ENCODE peak calls at places on chromosomes 16 and 17, in eight cellular contexts. W is IMR-90, N is HepG2, A is upper lobe of left lung, X is heart left ventricle, M is right lobe of liver, T is HCT116, S is body of pancreas. B is an unnamed sample.

GRCh38 chr16:30148101-30148500 is 25.1 kb upstream of the MAPK3 start:
- ATAC-seq in W (no peak), N (no peak), A (no peak), X (no peak), M (no peak), T (no peak), S (no peak), B (no peak)

GRCh38 chr17:21540502-21540901 is 151.8 kb upstream of the KCNJ18 start:
- ATAC-seq in W (no peak), N (no peak), A (no peak), X (no peak), M (no peak), T (no peak), S (no peak), B (no peak)

GRCh38 chr17:56934280-56934679 is 20.4 kb upstream of the TRIM25 start:
- ATAC-seq in W (no peak), N (no peak), A (no peak), X (no peak), M (no peak), T (no peak), S (no peak), B (no peak)

GRCh38 chr16:47565454-47565853 is 104.3 kb downstream of the PHKB start:
- ATAC-seq in W (no peak), N (no peak), A (no peak), X (peak), M (peak), T (no peak), S (no peak), B (peak)

GRCh38 chr17:12536472-12536871 is 129.2 kb upstream of the MYOCD start:
- ATAC-seq in W (peak), N (no peak), A (no peak), X (no peak), M (no peak), T (no peak), S (no peak), B (no peak)

GRCh38 chr16:25279491-25279890 is 21.8 kb upstream of the ZKSCAN2 start:
- ATAC-seq in W (no peak), N (no peak), A (no peak), X (no peak), M (no peak), T (no peak), S (no peak), B (no peak)

GRCh38 chr16:82016268-82016667 is 5.0 kb upstream of the SDR42E1 start:
- ATAC-seq in W (no peak), N (no peak), A (no peak), X (no peak), M (peak), T (peak), S (peak), B (no peak)

GRCh38 chr17:62093188-62094155 is 28.4 kb upstream of the MED13 start:
- ATAC-seq in W (peak), N (peak), A (no peak), X (no peak), M (peak), T (peak), S (no peak), B (no peak)

GRCh38 chr16:68539704-68540370 is 746 bp downstream of the ZFP90 start:
- ATAC-seq in W (peak), N (peak), A (peak), X (peak), M (peak), T (peak), S (peak), B (peak)

GRCh38 chr17:74332763-74333220 is 6.8 kb downstream of the KIF19 start:
- ATAC-seq in W (no peak), N (no peak), A (no peak), X (no peak), M (no peak), T (no peak), S (no peak), B (no peak)

GRCh38 chr16:85750021-85750826 is 672 bp downstream of the C16orf74 start:
- ATAC-seq in W (peak), N (no peak), A (no peak), X (no peak), M (peak), T (peak), S (no peak), B (peak)

GRCh38 chr17:5800646-5801045 is 216.3 kb upstream of the NLRP1 start:
- ATAC-seq in W (no peak), N (no peak), A (no peak), X (no peak), M (no peak), T (no peak), S (no peak), B (no peak)

GRCh38 chr16:46916980-46917379 is 32.8 kb downstream of the GPT2 start:
- ATAC-seq in W (peak), N (peak), A (no peak), X (no peak), M (no peak), T (peak), S (no peak), B (no peak)

GRCh38 chr17:45975640-45976295 is 23.3 kb upstream of the STH start:
- ATAC-seq in W (no peak), N (no peak), A (no peak), X (no peak), M (no peak), T (no peak), S (no peak), B (peak)

GRCh38 chr16:85370881-85371651 is 242.1 kb upstream of the GSE1 start:
- ATAC-seq in W (no peak), N (no peak), A (peak), X (peak), M (no peak), T (no peak), S (no peak), B (peak)

GRCh38 chr17:74134991-74135390 is 68.5 kb upstream of the RPL38 start:
- ATAC-seq in W (no peak), N (no peak), A (no peak), X (no peak), M (no peak), T (no peak), S (no peak), B (no peak)

GRCh38 chr17:17180141-17180603 is 26.0 kb downstream of the PLD6 start:
- ATAC-seq in W (no peak), N (no peak), A (no peak), X (peak), M (no peak), T (no peak), S (no peak), B (no peak)

GRCh38 chr16:61681124-61681523 is 355.1 kb downstream of the CDH8 start:
- ATAC-seq in W (no peak), N (no peak), A (no peak), X (no peak), M (no peak), T (no peak), S (no peak), B (no peak)
- TF ChIP-seq POLR2A in W (no peak), N (no peak), A (no peak), X (no peak), M (no peak), T (no peak), S (no peak), B (no peak)

DNA sequence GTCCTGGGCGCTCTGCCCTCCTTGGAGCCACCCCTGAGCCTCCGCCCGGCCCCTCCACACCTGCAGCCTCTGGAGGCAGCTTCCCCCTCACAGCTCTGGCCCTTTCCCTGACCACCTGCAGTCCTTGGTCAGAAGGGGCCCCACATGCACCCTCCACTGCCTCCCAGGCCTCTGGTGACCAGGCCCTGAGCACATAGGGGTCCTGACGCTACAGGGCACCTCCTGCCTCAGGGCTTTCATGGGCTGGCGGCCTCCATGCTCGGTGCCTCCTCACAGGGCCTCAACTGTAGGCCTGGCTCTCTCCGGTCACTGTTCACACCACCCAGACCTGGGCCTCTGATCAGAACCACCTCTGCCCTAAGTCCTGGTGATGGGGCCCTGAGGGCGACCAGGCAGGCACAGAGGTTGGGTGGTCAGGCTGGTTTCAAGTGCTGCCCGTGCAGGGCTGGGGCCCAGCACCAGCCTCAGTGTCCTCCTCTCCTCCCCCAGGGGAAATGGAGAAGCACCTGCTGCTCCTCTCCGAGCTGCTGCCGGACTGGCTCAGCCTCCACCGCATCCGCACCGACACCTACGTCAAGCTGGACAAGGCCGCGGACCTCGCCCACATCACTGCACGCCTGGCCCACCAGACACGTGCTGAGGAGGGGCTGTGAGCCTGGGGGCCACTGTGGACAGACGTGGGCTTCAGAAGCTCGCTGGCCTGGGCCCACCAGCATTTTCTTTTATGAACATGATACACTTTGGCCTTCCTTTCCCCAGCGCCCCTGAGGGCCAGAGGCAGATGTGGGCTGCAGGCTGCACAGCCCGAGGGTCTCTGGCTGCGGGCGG is 3.9 kb downstream of the APRT start:
- ATAC-seq in W (no peak), N (no peak), A (no peak), X (no peak), M (no peak), T (no peak), S (no peak), B (no peak)
- TF ChIP-seq POLR2A in W (no peak), N (peak), A (no peak), X (no peak), M (no peak), T (peak), S (no peak), B (no peak)

GRCh38 chr16:648071-648785 is 937 bp upstream of the WDR90 start:
- ATAC-seq in W (no peak), N (peak), A (no peak), X (no peak), M (peak), T (peak), S (peak), B (no peak)

GRCh38 chr16:644556-644955 is 2.9 kb downstream of the MCRIP2 start:
- ATAC-seq in W (no peak), N (no peak), A (no peak), X (no peak), M (no peak), T (no peak), S (no peak), B (no peak)

GRCh38 chr16:647173-647902 is 1.8 kb upstream of the WDR90 start:
- ATAC-seq in W (no peak), N (no peak), A (no peak), X (no peak), M (peak), T (no peak), S (no peak), B (no peak)

GRCh38 chr16:646679-647172 is 2.4 kb upstream of the WDR90 start:
- ATAC-seq in W (no peak), N (no peak), A (no peak), X (no peak), M (no peak), T (no peak), S (no peak), B (no peak)

GRCh38 chr16:645852-646678 is 3.1 kb upstream of the WDR90 start:
- ATAC-seq in W (no peak), N (peak), A (no peak), X (peak), M (peak), T (no peak), S (no peak), B (no peak)
- TF ChIP-seq POLR2A in W (no peak), N (peak), A (no peak), X (no peak), M (no peak), T (no peak), S (no peak), B (no peak)

GRCh38 chr17:72423718-72424117 is 302.9 kb downstream of the SOX9 start:
- ATAC-seq in W (no peak), N (no peak), A (no peak), X (no peak), M (no peak), T (no peak), S (no peak), B (no peak)
- TF ChIP-seq POLR2A in W (no peak), N (no peak), A (no peak), X (no peak), M (no peak), T (no peak), S (no peak), B (no peak)

DNA sequence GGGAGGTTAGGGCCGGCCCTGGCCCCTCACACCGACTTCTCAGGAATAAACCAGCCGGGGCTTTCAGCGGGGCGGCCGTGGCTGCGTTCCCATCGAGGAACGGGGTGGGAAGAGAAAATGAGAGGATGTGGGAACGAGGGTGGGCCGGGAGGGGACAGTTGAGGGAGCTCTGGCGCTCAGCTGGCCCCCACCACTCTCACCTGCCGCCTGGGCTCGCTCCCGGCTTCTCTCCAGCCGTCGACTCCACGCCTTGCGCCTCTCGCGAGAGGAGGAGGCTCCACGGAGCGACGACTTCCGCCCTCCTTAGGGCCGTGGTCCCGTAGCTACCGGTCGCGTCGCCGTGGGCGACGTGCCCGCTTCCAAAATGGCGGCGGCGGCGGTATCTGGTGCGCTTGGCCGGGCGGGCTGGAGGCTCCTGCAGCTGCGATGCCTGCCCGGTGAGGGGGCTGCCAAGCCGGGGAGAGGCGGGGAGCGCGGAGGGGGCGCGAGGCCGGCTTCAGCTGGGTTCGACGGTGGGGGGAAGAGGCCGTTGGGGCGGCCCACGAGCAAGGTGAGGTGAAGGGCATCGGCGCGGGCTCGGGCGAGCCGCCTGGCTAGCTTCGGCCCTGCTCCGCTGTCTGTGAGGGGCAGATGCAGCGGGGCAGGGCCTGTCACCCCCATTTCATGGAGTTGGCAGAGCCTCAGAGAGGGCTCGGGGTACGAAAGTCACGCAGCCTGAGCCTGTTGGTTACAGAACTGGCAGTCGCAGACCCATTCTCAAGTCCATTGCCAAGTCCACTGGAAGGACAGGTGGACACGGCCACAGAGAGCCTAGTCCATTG is at the start of the genes CIAPIN1 and COQ9:
- ATAC-seq in W (peak), N (peak), A (peak), X (peak), M (peak), T (peak), S (peak), B (peak)
- TF ChIP-seq POLR2A in W (peak), N (peak), A (peak), X (peak), M (peak), T (no peak), S (peak), B (peak)

DNA sequence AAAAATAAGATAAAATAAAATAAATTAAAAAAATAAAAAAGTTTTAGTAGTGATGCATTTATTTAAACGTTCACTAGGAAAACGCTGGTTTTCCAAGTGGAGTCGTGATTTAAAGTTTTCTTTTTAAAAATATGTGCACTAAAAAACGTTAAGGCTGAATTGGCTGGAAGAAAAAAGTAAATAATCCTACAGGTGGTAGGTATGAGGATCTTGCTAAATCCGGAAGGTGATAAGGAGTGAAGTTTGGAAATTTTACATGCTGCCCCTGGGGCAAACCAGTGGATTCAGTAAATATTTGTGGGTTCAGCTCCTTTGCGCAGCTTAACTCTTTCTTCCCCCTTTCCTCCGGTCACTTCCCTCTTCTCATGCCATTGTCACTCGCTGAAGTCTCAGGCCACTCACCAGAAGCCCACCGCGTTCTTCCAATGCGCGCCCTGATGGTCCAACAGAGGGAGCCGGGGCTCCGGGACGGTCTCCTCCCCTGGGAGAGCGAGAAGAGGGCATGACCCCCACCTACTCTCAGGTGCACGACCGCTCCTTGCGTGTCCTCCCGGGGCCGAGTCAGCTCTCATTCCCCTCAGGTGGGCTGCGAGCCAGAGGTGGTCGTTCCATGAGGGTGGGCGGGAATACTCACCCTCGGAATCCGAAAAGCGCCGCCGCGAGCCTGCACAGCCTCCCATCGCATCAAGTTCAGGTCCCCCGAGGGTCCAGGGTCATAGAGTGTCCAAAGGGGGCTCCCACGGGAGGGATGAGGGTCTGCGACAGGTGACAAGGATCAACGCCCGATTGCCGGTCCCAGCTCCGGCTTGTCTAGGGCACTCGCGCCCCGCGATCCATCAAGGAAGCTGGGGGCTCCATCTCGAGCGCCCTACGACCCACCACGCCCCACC is 549 bp downstream of the CLN3 start:
- ATAC-seq in W (peak), N (peak), A (peak), X (peak), M (peak), T (peak), S (peak), B (peak)
- TF ChIP-seq POLR2A in W (no peak), N (no peak), A (no peak), X (no peak), M (no peak), T (no peak), S (peak), B (no peak)

GRCh38 chr17:64171041-64171440 is 41.1 kb upstream of the ERN1 start:
- ATAC-seq in W (no peak), N (no peak), A (no peak), X (peak), M (no peak), T (no peak), S (no peak), B (no peak)
- TF ChIP-seq POLR2A in W (no peak), N (no peak), A (no peak), X (no peak), M (no peak), T (no peak), S (no peak), B (no peak)

DNA sequence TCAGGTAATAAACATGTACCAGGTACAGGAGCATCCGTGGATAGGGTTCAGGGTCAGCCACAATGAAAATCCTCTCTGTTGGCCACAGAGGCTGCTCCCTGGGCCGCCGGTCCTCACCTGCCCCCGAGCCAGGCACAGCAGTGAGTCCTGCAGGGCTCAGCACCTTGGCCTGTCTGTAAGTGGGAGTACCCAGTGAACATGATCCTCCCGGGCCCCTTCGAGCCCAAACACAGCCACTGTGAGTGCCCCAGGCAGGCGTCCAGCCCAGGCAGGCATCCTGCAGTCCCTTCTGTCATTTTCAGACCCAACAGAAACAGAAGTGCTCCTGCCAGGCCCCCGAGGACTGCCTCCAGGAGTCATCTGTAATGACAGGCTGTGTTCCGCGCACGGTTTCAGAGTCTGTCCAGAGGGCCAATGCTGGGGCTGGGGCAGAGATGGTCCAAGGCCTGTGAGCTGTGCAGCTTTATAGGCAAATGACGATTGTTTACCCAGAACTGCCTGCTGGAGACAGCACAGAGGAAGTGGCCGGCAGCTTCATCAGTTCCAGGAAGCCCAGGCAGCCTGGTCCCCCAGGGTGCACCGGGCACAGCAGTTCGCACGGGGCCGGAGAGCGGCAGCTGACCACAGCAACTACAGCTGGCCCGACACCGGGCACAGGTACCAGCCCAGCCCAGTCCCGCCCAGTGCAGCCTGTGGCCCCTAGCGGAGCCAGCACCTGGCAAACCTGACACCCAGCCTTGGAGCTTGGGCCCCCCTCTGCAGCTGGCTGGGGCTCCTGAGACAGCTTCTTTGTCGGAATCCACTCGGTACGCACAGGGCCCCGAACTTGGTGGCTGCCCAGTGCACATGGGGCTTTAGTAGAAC is 13.2 kb downstream of the SLC7A5 start:
- ATAC-seq in W (peak), N (peak), A (peak), X (no peak), M (peak), T (no peak), S (peak), B (no peak)
- TF ChIP-seq POLR2A in W (no peak), N (peak), A (no peak), X (no peak), M (peak), T (no peak), S (peak), B (no peak)

DNA sequence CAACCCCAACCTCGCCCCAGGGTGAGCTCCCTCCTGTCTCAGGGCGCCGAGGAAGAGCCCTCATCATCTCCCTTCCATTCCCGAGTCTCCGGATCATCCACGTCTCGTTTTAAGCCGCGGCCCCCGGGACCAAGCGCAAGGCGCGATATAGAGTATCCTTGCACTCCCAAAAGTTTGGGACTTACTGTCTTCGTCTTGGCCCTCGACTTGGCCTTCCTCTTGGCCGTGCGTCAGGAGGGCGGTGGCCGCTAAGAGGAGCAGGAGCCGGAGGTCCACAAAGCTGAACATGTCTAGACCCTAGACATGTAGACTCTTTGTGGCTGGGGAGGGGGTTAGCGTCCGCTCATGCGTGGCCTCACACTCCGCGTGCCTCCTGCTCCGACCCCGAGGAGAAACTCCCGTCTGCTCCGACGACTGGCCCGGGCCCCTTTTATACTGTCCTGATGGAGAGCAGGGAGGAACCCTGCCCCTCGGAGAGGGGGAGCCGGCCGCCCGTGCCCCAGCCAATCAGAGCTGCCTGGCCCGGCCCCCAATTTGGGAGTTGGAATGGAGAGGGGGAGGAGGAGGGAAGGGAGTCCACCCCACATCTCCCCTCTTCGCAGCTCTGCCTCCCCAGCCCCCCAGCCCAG is at the start of gene COL1A1:
- ATAC-seq in W (peak), N (no peak), A (no peak), X (no peak), M (no peak), T (no peak), S (no peak), B (peak)
- TF ChIP-seq POLR2A in W (peak), N (no peak), A (no peak), X (peak), M (peak), T (no peak), S (peak), B (peak)

B was measured in gastroesophageal sphincter.